ENCODE peak calls at places on chromosome 5, in ten cellular contexts. M is activated CD8-positive, alpha-beta memory T cell treated with anti-CD3 and anti-CD28 coated beads, Interleukin-2, amount 50 U/mL, for 48 hours; S is activated effector memory CD4-positive, alpha-beta T cell treated with Interleukin-2 at 50 U/mL for 16 hours; R is erythroblast; I is G401; W is progenitor cell of endocrine pancreas; U is mucosa of descending colon; B is CD14-positive monocyte; H is A549; P is IMR-90. E is an unnamed sample.

GRCh38 chr5:157159209-157159751 is 6.8 kb downstream of the GARIN3 start:
- DNase-seq in R (no peak), M (peak), H (no peak), W (no peak), B (no peak), S (peak), U (no peak), P (no peak), I (no peak), E (no peak)

GRCh38 chr5:137206030-137206715 is 293.0 kb downstream of the SPOCK1 start:
- DNase-seq in H (no peak), R (no peak), I (no peak), B (no peak), S (no peak), W (no peak), P (peak), U (no peak), M (no peak), E (no peak)

GRCh38 chr5:33894566-33894965 is 2.8 kb upstream of the ADAMTS12 start:
- DNase-seq in I (no peak), P (peak), S (no peak), W (no peak), H (no peak), R (no peak), B (no peak), U (no peak), M (no peak), E (no peak)

GRCh38 chr5:56269216-56269927 is 36.2 kb upstream of the ANKRD55 start:
- DNase-seq in U (no peak), I (peak), B (no peak), W (no peak), R (peak), S (no peak), M (no peak), H (peak), P (peak), E (peak)

GRCh38 chr5:2724031-2724581 is 27.4 kb downstream of the IRX2 start:
- DNase-seq in I (no peak), P (no peak), S (no peak), U (no peak), M (no peak), H (no peak), B (no peak), W (no peak), R (no peak), E (no peak)

GRCh38 chr5:124908603-124909451 is 162.4 kb upstream of the ZNF608 start:
- DNase-seq in B (no peak), M (no peak), S (no peak), R (no peak), I (no peak), P (peak), W (no peak), H (no peak), U (peak), E (no peak)

GRCh38 chr5:75235711-75236110 is 967 bp downstream of the ANKRD31 start:
- DNase-seq in P (no peak), B (no peak), S (no peak), W (no peak), M (no peak), U (no peak), I (peak), R (peak), H (no peak), E (no peak)

GRCh38 chr5:131081371-131081770 is 83.7 kb downstream of the HINT1 start:
- DNase-seq in B (no peak), U (no peak), W (no peak), H (no peak), I (no peak), R (no peak), M (no peak), S (no peak), P (peak), E (no peak)

GRCh38 chr5:38532165-38532669 is 24.2 kb downstream of the LIFR start:
- DNase-seq in P (no peak), H (no peak), R (no peak), S (no peak), U (no peak), M (no peak), B (no peak), I (peak), W (no peak), E (no peak)

GRCh38 chr5:172415615-172416275 is 38.6 kb downstream of the SH3PXD2B start:
- DNase-seq in W (no peak), P (no peak), S (no peak), U (no peak), H (no peak), I (no peak), M (no peak), R (no peak), B (no peak), E (no peak)

GRCh38 chr5:71809446-71809845 is 90.4 kb downstream of the CARTPT start:
- DNase-seq in S (no peak), R (no peak), H (no peak), B (no peak), W (no peak), P (no peak), U (no peak), I (peak), M (no peak), E (no peak)

GRCh38 chr5:150227606-150228273 is 37.9 kb downstream of the SLC6A7 start:
- DNase-seq in P (peak), H (no peak), S (no peak), W (no peak), I (no peak), B (no peak), U (no peak), R (no peak), M (no peak), E (no peak)

GRCh38 chr5:1412163-1412562 is 33.1 kb downstream of the SLC6A3 start:
- DNase-seq in R (no peak), W (no peak), B (peak), P (no peak), S (no peak), H (no peak), I (no peak), M (no peak), U (no peak), E (no peak)

GRCh38 chr5:175718401-175719108 is 60.7 kb downstream of the HRH2 start:
- DNase-seq in H (no peak), I (no peak), P (no peak), S (peak), M (peak), R (peak), U (peak), W (no peak), B (no peak), E (peak)

GRCh38 chr5:32076699-32077695 is 97.1 kb downstream of the GOLPH3 start:
- DNase-seq in P (peak), B (no peak), R (peak), H (peak), I (peak), S (no peak), W (no peak), M (no peak), U (no peak), E (peak)

GRCh38 chr5:147882586-147883313 is 4.2 kb downstream of the SCGB3A2 start:
- DNase-seq in R (no peak), M (no peak), P (no peak), H (no peak), B (no peak), W (no peak), S (no peak), I (no peak), U (no peak), E (no peak)

GRCh38 chr5:96714450-96714849 is 52.3 kb downstream of the CAST start:
- DNase-seq in S (no peak), W (no peak), R (peak), P (no peak), I (no peak), H (no peak), M (no peak), B (no peak), U (no peak), E (no peak)

GRCh38 chr5:179827684-179828083 is 7.0 kb downstream of the SQSTM1 start:
- DNase-seq in I (peak), U (peak), R (no peak), W (no peak), H (peak), S (no peak), B (peak), M (peak), P (peak), E (no peak)

GRCh38 chr5:418681-419121 is 24.3 kb upstream of the EXOC3 start:
- DNase-seq in I (no peak), U (peak), B (peak), H (no peak), P (peak), M (no peak), W (no peak), S (no peak), R (no peak), E (no peak)

GRCh38 chr5:10295619-10296326 is 11.9 kb downstream of the CMBL start:
- DNase-seq in W (no peak), P (no peak), U (no peak), M (no peak), B (no peak), I (no peak), S (no peak), H (no peak), R (no peak), E (no peak)

GRCh38 chr5:7886849-7887460 is 18.0 kb downstream of the MTRR start:
- DNase-seq in H (peak), W (no peak), M (no peak), S (no peak), R (peak), B (no peak), P (peak), I (peak), U (no peak), E (peak)

GRCh38 chr5:14397717-14398116 is 183.9 kb upstream of the OTULINL start:
- DNase-seq in R (no peak), B (no peak), M (no peak), P (peak), S (no peak), U (no peak), H (no peak), W (no peak), I (peak), E (no peak)

GRCh38 chr5:119336846-119337564 is 18.8 kb upstream of the TNFAIP8 start:
- DNase-seq in B (no peak), U (no peak), H (no peak), P (no peak), I (no peak), W (no peak), R (peak), S (no peak), M (no peak), E (peak)

GRCh38 chr5:132386644-132387286 is 17.3 kb downstream of the SLC22A5 start:
- DNase-seq in W (peak), R (peak), H (peak), P (peak), U (peak), S (peak), M (peak), I (peak), B (peak), E (peak)

GRCh38 chr5:171957591-171958251 is 48.7 kb downstream of the FBXW11 start:
- DNase-seq in I (peak), S (no peak), P (no peak), U (no peak), H (no peak), B (no peak), R (no peak), W (no peak), M (peak), E (no peak)

GRCh38 chr5:150180241-150181027 is 9.4 kb upstream of the SLC6A7 start:
- DNase-seq in B (no peak), M (no peak), I (peak), U (peak), W (no peak), S (no peak), P (peak), R (no peak), H (no peak), E (no peak)

GRCh38 chr5:90983148-90983547 is 400.0 kb downstream of the ARRDC3 start:
- DNase-seq in R (peak), P (peak), H (peak), S (no peak), U (no peak), B (no peak), M (no peak), W (no peak), I (no peak), E (peak)

GRCh38 chr5:137310051-137310730 is 188.9 kb downstream of the SPOCK1 start:
- DNase-seq in R (no peak), I (peak), W (no peak), P (peak), B (no peak), H (peak), S (no peak), M (no peak), U (no peak), E (no peak)

GRCh38 chr5:126808619-126809018 is 31.7 kb downstream of the LMNB1 start:
- DNase-seq in B (no peak), W (no peak), S (no peak), P (peak), R (peak), M (no peak), U (no peak), H (peak), I (peak), E (peak)

GRCh38 chr5:172573115-172573882 is 67.8 kb upstream of the NEURL1B start:
- DNase-seq in M (no peak), S (no peak), I (no peak), U (no peak), P (no peak), R (no peak), H (no peak), B (no peak), W (no peak), E (peak)

GRCh38 chr5:112691758-112692157 is 45.9 kb upstream of the APC start:
- DNase-seq in R (peak), B (no peak), U (no peak), P (peak), W (no peak), I (peak), M (no peak), H (peak), S (no peak), E (peak)

E was measured in K562.